ENCODE peak calls at places on chromosomes 2 and 18, in seven cellular contexts. D is stomach, X is Peyer's patch, E is esophagus squamous epithelium, Y is transverse colon, A is IMR-90, P is breast epithelium. W is an unnamed sample.

GRCh38 chr2:189391201-189391600 is 50.1 kb upstream of the WDR75 start:
- DNase-seq in D (no peak), X (no peak), E (no peak), Y (no peak), A (peak; percentile 26), P (no peak), W (no peak)

GRCh38 chr18:961644-962355 is 57.1 kb downstream of the ADCYAP1 start:
- DNase-seq in D (no peak), X (peak; percentile 62), E (no peak), Y (peak; percentile 29), A (peak; percentile 35), P (no peak), W (no peak)

GRCh38 chr2:112156152-112156986 is 18.2 kb downstream of the FBLN7 start:
- DNase-seq in D (no peak), X (no peak), E (no peak), Y (no peak), A (peak; percentile 47), P (no peak), W (no peak)

GRCh38 chr18:44696892-44697291 is 16.2 kb downstream of the SETBP1 start:
- DNase-seq in D (peak; percentile 52), X (no peak), E (no peak), Y (peak; percentile 29), A (no peak), P (peak; percentile 58), W (peak; percentile 63)

GRCh38 chr18:63788447-63789096 is 13.4 kb downstream of the SERPINB7 start:
- DNase-seq in D (peak; percentile 27), X (no peak), E (no peak), Y (no peak), A (peak; percentile 96), P (no peak), W (no peak)

GRCh38 chr18:54112356-54112755 is 112.1 kb downstream of the MBD2 start:
- DNase-seq in D (no peak), X (no peak), E (no peak), Y (no peak), A (no peak), P (no peak), W (no peak)

GRCh38 chr2:179751184-179751809 is 110.1 kb downstream of the ZNF385B start:
- DNase-seq in D (no peak), X (no peak), E (no peak), Y (no peak), A (peak; percentile 47), P (no peak), W (no peak)

GRCh38 chr2:3348771-3349170 is 28.8 kb downstream of the EIPR1 start:
- DNase-seq in D (no peak), X (no peak), E (no peak), Y (no peak), A (no peak), P (no peak), W (no peak)

GRCh38 chr2:172461591-172462392 is 34.4 kb downstream of the ITGA6 start:
- DNase-seq in D (peak; percentile 83), X (peak; percentile 88), E (no peak), Y (peak; percentile 84), A (peak; percentile 34), P (no peak), W (peak; percentile 69)

GRCh38 chr2:173231042-173231441 is 123.6 kb upstream of the CDCA7 start:
- DNase-seq in D (peak; percentile 85), X (no peak), E (no peak), Y (peak; percentile 26), A (no peak), P (no peak), W (no peak)

GRCh38 chr18:72160504-72161445 is 383.4 kb downstream of the CBLN2 start:
- DNase-seq in D (no peak), X (no peak), E (no peak), Y (no peak), A (no peak), P (no peak), W (no peak)

GRCh38 chr2:168852487-168852886 is 37.7 kb downstream of the SPC25 start:
- DNase-seq in D (no peak), X (no peak), E (no peak), Y (no peak), A (no peak), P (no peak), W (no peak)

GRCh38 chr2:68185541-68186164 is 28.0 kb downstream of the PNO1 start:
- DNase-seq in D (no peak), X (peak; percentile 69), E (no peak), Y (peak; percentile 46), A (peak; percentile 34), P (no peak), W (no peak)

DNA sequence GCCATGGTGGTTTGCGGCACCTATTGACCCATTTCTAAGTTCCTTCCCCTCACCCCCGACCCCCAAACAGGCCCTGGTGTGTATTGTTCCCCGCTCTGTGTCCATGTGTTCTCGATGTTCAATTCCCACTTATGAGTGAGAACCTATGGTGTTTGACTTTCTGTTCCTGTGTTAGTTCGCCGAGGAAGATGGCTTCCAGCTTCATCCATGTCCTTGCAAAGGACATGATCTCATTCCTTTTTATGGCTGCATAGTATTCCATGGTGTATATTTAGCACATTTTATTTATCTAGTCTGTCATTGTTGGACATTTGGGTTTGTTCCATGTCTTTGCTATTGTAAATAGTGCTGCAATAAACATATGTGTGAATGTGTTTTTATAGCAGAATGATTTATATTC is 183.6 kb downstream of the GBX2 start:
- DNase-seq in D (no peak), X (no peak), E (no peak), Y (no peak), A (no peak), P (no peak), W (no peak)
- TF ChIP-seq CTCF in D (no peak), X (no peak), E (no peak), Y (no peak), A (no peak), P (no peak), W (no peak)

GRCh38 chr2:136143603-136144451 is 25.9 kb upstream of the CXCR4 start:
- DNase-seq in D (no peak), X (no peak), E (no peak), Y (no peak), A (no peak), P (no peak), W (no peak)
- H3K27me3 ChIP-seq in D (no peaks in the 10 kb centered on the region), X (no peaks in the 10 kb centered on the region), E (no peaks in the 10 kb centered on the region), Y (no peaks in the 10 kb centered on the region), A (no peaks in the 10 kb centered on the region), P (no peaks in the 10 kb centered on the region), W (no peaks in the 10 kb centered on the region)

DNA sequence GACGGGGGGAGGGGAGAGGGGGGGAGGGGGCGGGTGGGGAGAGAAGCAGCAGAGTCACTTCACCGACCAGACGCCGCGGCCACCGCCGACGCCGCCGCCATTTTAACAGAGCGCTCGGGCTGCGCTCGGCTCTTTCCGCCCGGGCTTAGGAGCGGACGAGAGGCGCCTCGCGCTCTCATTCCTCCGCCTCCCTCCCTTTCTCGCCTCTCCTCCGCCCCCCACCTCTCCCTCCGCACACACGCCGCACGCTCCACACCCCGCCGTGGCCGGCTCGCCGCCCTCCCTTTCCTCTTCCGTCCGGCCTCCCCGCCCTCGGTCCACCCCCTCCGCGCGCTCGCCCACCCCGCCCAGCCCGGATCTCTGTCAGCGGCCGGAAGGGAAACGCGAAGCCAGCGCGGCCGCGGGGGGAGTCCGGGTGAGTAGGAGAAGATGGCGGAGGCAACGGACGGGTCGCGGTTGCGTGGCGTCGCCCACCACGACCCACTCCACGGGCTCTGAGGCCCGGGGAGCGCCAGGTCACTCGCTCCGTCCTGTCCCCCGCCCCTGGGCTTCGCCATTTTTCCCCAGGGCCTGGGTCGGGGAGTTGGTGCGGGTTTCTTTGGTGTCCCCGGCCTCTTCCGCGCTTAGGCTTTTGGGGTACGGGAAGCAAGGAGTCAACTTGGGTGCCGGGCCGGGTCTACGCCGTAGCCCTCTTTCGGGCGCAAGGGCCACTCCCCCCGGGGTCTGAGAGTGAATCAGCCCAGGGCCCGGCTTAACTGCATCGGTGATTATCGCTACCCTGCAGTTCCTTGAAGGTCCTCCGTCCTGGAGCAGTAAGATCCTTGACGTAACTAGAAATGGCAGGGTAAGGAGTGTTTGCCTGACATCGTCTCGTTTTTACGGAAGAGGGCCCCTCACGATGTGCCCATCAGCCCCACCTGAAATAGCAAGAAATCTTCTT is at the start of gene USP34:
- DNase-seq in D (peak; percentile 95), X (peak; percentile 97), E (peak; percentile 76), Y (peak; percentile 96), A (peak; percentile 95), P (peak; percentile 95), W (peak; percentile 97)
- TF ChIP-seq POLR2A in D (no peak), X (peak; percentile 72), E (peak; percentile 87), Y (peak; percentile 89), A (peak; percentile 97), P (peak; percentile 80), W (peak; percentile 85)

GRCh38 chr2:71187589-71187988 is 39.3 kb downstream of the PAIP2B start:
- DNase-seq in D (no peak), X (no peak), E (no peak), Y (no peak), A (no peak), P (no peak), W (no peak)

GRCh38 chr2:71186973-71187372 is 39.9 kb downstream of the PAIP2B start:
- DNase-seq in D (no peak), X (no peak), E (no peak), Y (no peak), A (no peak), P (no peak), W (no peak)

DNA sequence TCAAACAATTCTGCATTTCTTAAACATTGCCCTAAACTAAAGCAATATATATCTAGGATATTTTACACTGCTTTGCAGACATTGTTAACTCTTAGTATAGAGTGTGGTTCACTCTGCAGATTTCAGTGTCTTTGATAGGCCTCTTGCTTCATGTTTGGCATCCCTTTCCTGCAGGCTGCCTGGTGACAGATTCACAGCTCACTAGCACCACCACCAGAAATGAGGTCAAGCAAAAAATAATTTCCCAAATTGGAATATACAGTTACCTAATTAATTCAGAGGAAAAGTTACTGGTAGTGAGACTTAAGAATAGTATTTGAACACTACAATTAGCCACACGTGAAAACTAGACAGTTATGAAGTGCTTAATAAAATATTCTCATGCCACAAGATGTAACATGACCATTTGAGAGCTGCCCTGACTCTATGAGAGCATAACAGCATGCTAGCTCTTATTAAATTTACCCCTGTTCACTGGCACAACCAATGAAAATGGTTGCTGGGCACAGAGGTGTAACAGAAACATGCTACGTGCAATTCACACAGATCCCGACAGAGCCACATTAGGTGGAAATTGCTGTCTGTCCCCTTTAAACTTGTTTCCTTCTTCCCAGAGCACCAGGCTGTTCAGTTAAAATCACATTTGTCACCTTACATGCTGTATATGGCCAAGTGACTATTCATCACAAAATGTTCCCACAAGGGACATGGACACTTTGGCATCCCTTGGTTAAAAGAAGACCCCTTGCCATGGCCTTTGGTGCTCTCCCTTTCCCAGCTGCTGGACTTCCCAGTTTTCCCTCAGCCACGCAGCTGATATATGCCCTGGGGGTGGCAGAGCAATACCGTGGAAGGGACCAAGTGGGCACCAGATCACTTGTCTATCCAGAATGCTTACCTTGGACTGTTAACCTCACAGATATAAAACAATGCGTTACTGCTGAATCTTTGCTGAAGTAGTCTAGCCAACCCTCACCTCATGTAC is 35.7 kb downstream of the PAIP2B start:
- DNase-seq in D (no peak), X (no peak), E (no peak), Y (no peak), A (peak; percentile 9), P (no peak), W (no peak)
- TF ChIP-seq CTCF in D (no peak), X (no peak), E (no peak), Y (no peak), A (peak; percentile 25), P (no peak), W (peak; percentile 30)

DNA sequence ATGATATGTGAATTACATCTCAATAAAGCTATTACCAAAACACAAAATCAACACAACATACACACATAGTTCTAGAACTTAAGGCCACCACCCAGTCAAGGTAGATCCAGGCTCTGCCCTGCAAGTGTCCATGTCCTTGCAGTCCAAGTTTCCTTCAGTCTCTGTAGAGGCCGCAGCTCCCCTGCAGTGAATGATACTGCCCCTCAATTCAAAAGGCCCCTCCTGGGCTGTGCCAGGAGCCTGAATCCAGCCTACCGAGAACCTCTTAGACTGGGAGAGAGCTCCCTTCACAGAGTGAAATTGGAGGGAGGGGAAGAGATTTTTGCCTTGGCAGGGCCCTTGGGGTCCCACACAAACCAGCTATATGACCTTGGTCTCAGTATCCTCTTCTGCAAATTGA is 42.5 kb upstream of the ATP6V1B1 start:
- DNase-seq in D (peak; percentile 8), X (no peak), E (no peak), Y (no peak), A (no peak), P (no peak), W (no peak)
- H3K27me3 ChIP-seq in D (peaks cover 19% of the 10 kb centered on the region), X (peaks cover 26% of the 10 kb centered on the region), E (peaks cover 22% of the 10 kb centered on the region), Y (peaks cover 100% of the 10 kb centered on the region), A (peaks cover 98% of the 10 kb centered on the region), P (no peaks in the 10 kb centered on the region), W (peaks cover 97% of the 10 kb centered on the region)

W was measured in heart left ventricle.